ENCODE peak calls at places on chromosome 9, in eight cellular contexts. A is K562, J is A549, H is sigmoid colon, P is H1, V is upper lobe of left lung, C is tibial nerve, N is suprapubic skin. W is an unnamed sample.

GRCh38 chr9:34701023-34701768 is 8.7 kb downstream of the CCL21 start:
- DNase-seq in A (peak; percentile 73), N (peak; percentile 90), H (peak; percentile 89), V (peak; percentile 93), P (peak; percentile 94), J (peak; percentile 77), C (peak; percentile 77), W (peak; percentile 80)

GRCh38 chr9:37531699-37532098 is 44.5 kb downstream of the FBXO10 start:
- DNase-seq in J (no peak), P (no peak), H (no peak), A (no peak), N (no peak), C (no peak), V (no peak), W (no peak)

GRCh38 chr9:137297966-137298365 is 4.1 kb downstream of the NRARP start:
- DNase-seq in H (no peak), P (peak; percentile 54), C (no peak), N (no peak), J (no peak), A (no peak), V (peak; percentile 30), W (no peak)

GRCh38 chr9:34734720-34735119 is 24.8 kb upstream of the CCL21 start:
- DNase-seq in H (no peak), C (no peak), N (no peak), V (no peak), A (no peak), P (no peak), J (no peak), W (no peak)

GRCh38 chr9:100602302-100602930 is 24.5 kb downstream of the CAVIN4 start:
- DNase-seq in N (no peak), C (peak; percentile 22), V (no peak), P (no peak), H (no peak), J (peak; percentile 64), A (peak; percentile 36), W (no peak)

GRCh38 chr9:37966443-37967271 is 62.7 kb upstream of the SLC25A51 start:
- DNase-seq in J (no peak), P (no peak), N (no peak), V (no peak), A (no peak), H (no peak), C (no peak), W (peak; percentile 58)

GRCh38 chr9:100473271-100474081 is 527 bp downstream of the TMEFF1 start:
- DNase-seq in N (no peak), C (no peak), J (peak; percentile 34), V (peak; percentile 88), P (peak; percentile 73), A (peak; percentile 50), H (no peak), W (peak; percentile 26)

GRCh38 chr9:134730761-134731496 is 89.3 kb downstream of the COL5A1 start:
- DNase-seq in V (peak; percentile 71), P (no peak), H (peak; percentile 72), C (no peak), A (no peak), J (no peak), N (no peak), W (no peak)

GRCh38 chr9:35035851-35036701 is 36.3 kb downstream of the VCP start:
- DNase-seq in V (peak; percentile 86), H (peak; percentile 74), N (peak; percentile 82), C (no peak), P (no peak), J (no peak), A (peak; percentile 4), W (peak; percentile 39)

GRCh38 chr9:72465602-72466001 is 55.8 kb upstream of the TMC1 start:
- DNase-seq in J (no peak), P (no peak), N (no peak), V (no peak), C (no peak), A (no peak), H (no peak), W (no peak)

GRCh38 chr9:127130661-127131538 is 8.5 kb upstream of the ANGPTL2 start:
- DNase-seq in C (peak; percentile 75), V (no peak), A (no peak), N (peak; percentile 83), P (no peak), J (no peak), H (peak; percentile 93), W (no peak)

GRCh38 chr9:6216002-6216401 is 395 bp downstream of the IL33 start:
- DNase-seq in V (no peak), J (no peak), H (peak; percentile 47), C (no peak), N (no peak), P (no peak), A (no peak), W (no peak)

GRCh38 chr9:5871785-5872184 is 18.9 kb upstream of the MLANA start:
- DNase-seq in V (no peak), N (no peak), H (no peak), A (no peak), J (no peak), P (no peak), C (no peak), W (no peak)

GRCh38 chr9:16266648-16267276 is 603.7 kb downstream of the BNC2 start:
- DNase-seq in J (peak; percentile 45), A (peak; percentile 5), C (peak; percentile 33), N (no peak), H (no peak), V (no peak), P (peak; percentile 86), W (no peak)

GRCh38 chr9:20744046-20744630 is 60.1 kb downstream of the FOCAD start:
- DNase-seq in P (no peak), C (no peak), A (no peak), H (no peak), N (no peak), V (no peak), J (no peak), W (no peak)
- TF ChIP-seq EP300 in P (no peak), C (no peak), A (no peak), H (no peak), N (no peak), V (no peak), J (no peak), W (no peak)

DNA sequence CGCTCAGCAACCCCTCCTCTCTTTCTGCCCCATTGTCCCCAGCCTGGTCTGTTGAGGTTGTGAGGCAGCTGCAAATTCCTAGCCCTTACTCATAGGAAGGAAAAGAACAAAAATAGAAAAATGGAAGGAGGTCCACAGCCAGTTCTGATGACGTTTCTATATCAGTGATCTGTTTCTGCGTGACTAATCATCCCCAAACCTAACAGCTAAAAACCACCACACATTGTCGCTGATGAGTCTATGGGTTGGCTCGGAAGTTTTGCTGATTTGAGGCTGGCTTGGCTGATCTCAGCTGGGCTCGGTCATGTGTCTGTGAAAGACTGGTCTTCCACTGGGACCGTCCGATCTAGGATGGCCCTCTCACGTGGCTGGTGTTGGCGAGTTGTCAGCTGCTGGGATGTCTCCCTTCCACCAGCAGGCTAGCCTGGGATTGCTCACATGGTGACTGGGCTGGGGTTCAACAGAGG is 200.6 kb upstream of the ZNF618 start:
- DNase-seq in C (peak; percentile 32), V (no peak), A (peak; percentile 27), H (peak; percentile 85), J (no peak), P (no peak), N (peak; percentile 87), W (peak; percentile 28)
- TF ChIP-seq POLR2A in C (no peak), V (no peak), A (no peak), H (no peak), J (no peak), P (no peak), N (no peak), W (no peak)

GRCh38 chr9:70229579-70229978 is 29.2 kb upstream of the SMC5 start:
- DNase-seq in C (no peak), A (no peak), H (no peak), N (no peak), J (peak; percentile 19), V (no peak), P (no peak), W (no peak)
- TF ChIP-seq CTCF in C (peak; percentile 31), A (peak; percentile 52), H (no peak), N (no peak), J (peak; percentile 31), V (no peak), P (no peak), W (no peak)

DNA sequence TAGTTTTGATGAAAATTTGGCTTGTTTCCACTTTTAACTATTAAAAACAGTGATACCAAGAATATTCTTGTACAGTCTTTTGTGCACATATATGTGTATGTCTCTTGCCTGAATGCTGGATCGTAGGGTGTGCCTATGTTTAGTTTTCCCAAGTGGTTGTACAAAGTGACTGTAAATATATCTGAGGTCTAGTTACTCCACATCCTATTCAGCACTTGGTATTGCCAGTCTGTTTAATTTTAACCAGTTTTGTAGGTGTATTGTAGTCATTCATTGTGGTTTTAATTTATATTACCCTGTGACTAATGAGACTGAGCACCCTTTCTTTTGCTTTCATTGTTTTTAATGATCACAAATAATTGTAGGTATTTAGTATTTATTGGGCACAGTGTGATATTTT is 17.8 kb downstream of the RCL1 start:
- DNase-seq in V (no peak), C (no peak), J (no peak), N (no peak), A (no peak), P (no peak), H (no peak), W (no peak)
- TF ChIP-seq EP300 in V (no peak), C (no peak), J (no peak), N (no peak), A (no peak), P (no peak), H (no peak), W (no peak)

GRCh38 chr9:87271696-87272477 is 225.8 kb upstream of the DAPK1 start:
- DNase-seq in A (no peak), V (no peak), N (no peak), P (no peak), C (no peak), J (no peak), H (no peak), W (no peak)

GRCh38 chr9:87267701-87268100 is 230.0 kb upstream of the DAPK1 start:
- DNase-seq in A (no peak), N (no peak), J (no peak), V (no peak), H (peak; percentile 68), C (peak; percentile 33), P (no peak), W (no peak)

GRCh38 chr9:87269296-87269695 is 228.4 kb upstream of the DAPK1 start:
- DNase-seq in J (no peak), N (no peak), P (no peak), V (no peak), A (no peak), H (no peak), C (no peak), W (no peak)

GRCh38 chr9:87269777-87270176 is 227.9 kb upstream of the DAPK1 start:
- DNase-seq in H (no peak), A (no peak), N (no peak), J (no peak), V (no peak), C (no peak), P (no peak), W (no peak)

GRCh38 chr9:87270241-87271234 is 227.1 kb upstream of the DAPK1 start:
- DNase-seq in A (no peak), N (no peak), P (no peak), V (no peak), J (no peak), H (no peak), C (peak; percentile 36), W (no peak)
- TF ChIP-seq POLR2A in A (no peak), N (no peak), P (no peak), V (no peak), J (no peak), H (no peak), C (no peak), W (no peak)

GRCh38 chr9:131095666-131096489 is 453 bp upstream of the AIF1L start:
- DNase-seq in J (peak; percentile 44), C (no peak), N (no peak), A (peak; percentile 100), V (peak; percentile 87), H (no peak), P (peak; percentile 88), W (peak; percentile 31)
- TF ChIP-seq CTCF in J (no peak), C (peak; percentile 16), N (peak; percentile 26), A (no peak), V (no peak), H (no peak), P (no peak), W (no peak)

W was measured in stomach.